ENCODE peak calls at places on chromosomes 16 and 17, in six cellular contexts. H, K, A, N, O and M are unnamed samples.

GRCh38 chr17:6323626-6324356 is 111.1 kb downstream of the AIPL1 start:
- DNase-seq in H (no peak), K (no peak), A (no peak), N (peak), O (no peak), M (no peak)

GRCh38 chr17:45902892-45903346 is 8.6 kb downstream of the MAPT start:
- DNase-seq in H (no peak), K (no peak), A (peak), N (no peak), O (no peak), M (no peak)

GRCh38 chr16:67170948-67171649 is 761 bp downstream of the NOL3 start:
- DNase-seq in H (no peak), K (no peak), A (no peak), N (no peak), O (no peak), M (no peak)

GRCh38 chr17:55911186-55911585 is 160.3 kb downstream of the PCTP start:
- DNase-seq in H (no peak), K (no peak), A (no peak), N (no peak), O (no peak), M (peak)

GRCh38 chr17:77382966-77383612 is 242.3 kb downstream of the SEC14L1 start:
- DNase-seq in H (no peak), K (no peak), A (no peak), N (no peak), O (no peak), M (no peak)

GRCh38 chr17:76153202-76153601 is 12.2 kb upstream of the FOXJ1 start:
- DNase-seq in H (no peak), K (peak), A (no peak), N (no peak), O (no peak), M (no peak)

GRCh38 chr17:51029142-51029541 is 91.5 kb downstream of the SPAG9 start:
- DNase-seq in H (no peak), K (no peak), A (no peak), N (no peak), O (no peak), M (no peak)

GRCh38 chr16:4580245-4580644 is 24.1 kb downstream of the C16orf96 start:
- DNase-seq in H (no peak), K (no peak), A (no peak), N (no peak), O (no peak), M (no peak)

GRCh38 chr17:81917565-81918332 is at the start of gene SIRT7:
- DNase-seq in H (peak), K (peak), A (peak), N (peak), O (peak), M (peak)

GRCh38 chr16:21084631-21085235 is 65.9 kb downstream of the DNAH3 start:
- DNase-seq in H (no peak), K (no peak), A (no peak), N (no peak), O (no peak), M (no peak)

GRCh38 chr17:74457820-74458166 is 8.6 kb upstream of the CD300A start:
- DNase-seq in H (no peak), K (no peak), A (no peak), N (no peak), O (no peak), M (no peak)

GRCh38 chr17:58487589-58488427 is at the start of gene HSF5:
- DNase-seq in H (no peak), K (no peak), A (peak), N (no peak), O (peak), M (peak)

GRCh38 chr17:76593964-76594363 is 8.3 kb upstream of the ST6GALNAC2 start:
- DNase-seq in H (no peak), K (no peak), A (no peak), N (no peak), O (no peak), M (no peak)

GRCh38 chr17:8080799-8081219 is 6.7 kb downstream of the ALOX12B start:
- DNase-seq in H (no peak), K (no peak), A (no peak), N (no peak), O (no peak), M (no peak)

GRCh38 chr16:49622084-49622390 is 233.9 kb downstream of the ZNF423 start:
- DNase-seq in H (no peak), K (no peak), A (no peak), N (no peak), O (no peak), M (peak)

GRCh38 chr17:63774982-63775290 is 966 bp downstream of the DDX42 start:
- DNase-seq in H (peak), K (no peak), A (no peak), N (no peak), O (no peak), M (no peak)

GRCh38 chr17:45320931-45321461 is 4.2 kb upstream of the MAP3K14 start:
- DNase-seq in H (no peak), K (no peak), A (no peak), N (no peak), O (no peak), M (no peak)

GRCh38 chr16:77068402-77068801 is 122.6 kb upstream of the MON1B start:
- DNase-seq in H (no peak), K (no peak), A (no peak), N (no peak), O (no peak), M (no peak)

GRCh38 chr16:85310868-85311585 is 198.8 kb upstream of the CIBAR2 start:
- DNase-seq in H (no peak), K (no peak), A (no peak), N (no peak), O (no peak), M (no peak)

GRCh38 chr17:13490906-13491502 is 110.7 kb downstream of the HS3ST3A1 start:
- DNase-seq in H (no peak), K (no peak), A (no peak), N (no peak), O (no peak), M (no peak)

GRCh38 chr17:28372945-28373274 is 1.4 kb downstream of the SARM1 start:
- DNase-seq in H (no peak), K (no peak), A (no peak), N (no peak), O (no peak), M (no peak)

GRCh38 chr17:41710472-41711090 is 1.6 kb upstream of the GAST start:
- DNase-seq in H (no peak), K (peak), A (no peak), N (no peak), O (no peak), M (no peak)

GRCh38 chr16:81321537-81321936 is 6.8 kb downstream of the GAN start:
- DNase-seq in H (no peak), K (no peak), A (no peak), N (no peak), O (no peak), M (no peak)

GRCh38 chr17:17377071-17377487 is 73.9 kb downstream of the NT5M start:
- DNase-seq in H (no peak), K (no peak), A (no peak), N (no peak), O (no peak), M (no peak)

GRCh38 chr17:77304051-77304745 is 163.4 kb downstream of the SEC14L1 start:
- DNase-seq in H (no peak), K (no peak), A (no peak), N (no peak), O (no peak), M (no peak)

GRCh38 chr16:22186517-22186916 is 19.6 kb upstream of the EEF2K start:
- DNase-seq in H (no peak), K (no peak), A (no peak), N (no peak), O (no peak), M (no peak)

GRCh38 chr17:47915667-47916242 is 19.7 kb downstream of the SP2 start:
- DNase-seq in H (no peak), K (no peak), A (no peak), N (peak), O (no peak), M (no peak)

GRCh38 chr17:44499722-44500121 is 3.5 kb downstream of the GPATCH8 start:
- DNase-seq in H (no peak), K (no peak), A (no peak), N (no peak), O (no peak), M (no peak)

GRCh38 chr17:44202756-44203155 is 3.1 kb upstream of the ATXN7L3 start:
- DNase-seq in H (no peak), K (no peak), A (no peak), N (no peak), O (no peak), M (no peak)

GRCh38 chr17:8253801-8254200 is 4.7 kb downstream of the PFAS start:
- DNase-seq in H (no peak), K (no peak), A (no peak), N (peak), O (no peak), M (peak)

GRCh38 chr17:51217946-51218345 is 41.9 kb downstream of the MBTD1 start:
- DNase-seq in H (no peak), K (no peak), A (no peak), N (no peak), O (no peak), M (no peak)

GRCh38 chr17:45172541-45173286 is 11.0 kb downstream of the HEXIM2 start:
- DNase-seq in H (peak), K (peak), A (peak), N (peak), O (peak), M (no peak)

GRCh38 chr16:77555101-77555500 is 120.3 kb upstream of the ADAMTS18 start:
- DNase-seq in H (no peak), K (no peak), A (no peak), N (no peak), O (no peak), M (no peak)

GRCh38 chr16:78396046-78396445 is 296.6 kb downstream of the WWOX start:
- DNase-seq in H (no peak), K (no peak), A (no peak), N (no peak), O (no peak), M (no peak)

GRCh38 chr17:59778996-59779395 is 71.5 kb downstream of the VMP1 start:
- DNase-seq in H (no peak), K (no peak), A (no peak), N (no peak), O (no peak), M (no peak)

GRCh38 chr17:33086041-33086440 is 94.4 kb downstream of the SPACA3 start:
- DNase-seq in H (no peak), K (no peak), A (no peak), N (no peak), O (no peak), M (no peak)

GRCh38 chr17:33090806-33091205 is 99.2 kb downstream of the SPACA3 start:
- DNase-seq in H (no peak), K (no peak), A (no peak), N (no peak), O (no peak), M (no peak)

GRCh38 chr17:33086878-33087277 is 95.2 kb downstream of the SPACA3 start:
- DNase-seq in H (no peak), K (no peak), A (no peak), N (no peak), O (no peak), M (no peak)

DNA sequence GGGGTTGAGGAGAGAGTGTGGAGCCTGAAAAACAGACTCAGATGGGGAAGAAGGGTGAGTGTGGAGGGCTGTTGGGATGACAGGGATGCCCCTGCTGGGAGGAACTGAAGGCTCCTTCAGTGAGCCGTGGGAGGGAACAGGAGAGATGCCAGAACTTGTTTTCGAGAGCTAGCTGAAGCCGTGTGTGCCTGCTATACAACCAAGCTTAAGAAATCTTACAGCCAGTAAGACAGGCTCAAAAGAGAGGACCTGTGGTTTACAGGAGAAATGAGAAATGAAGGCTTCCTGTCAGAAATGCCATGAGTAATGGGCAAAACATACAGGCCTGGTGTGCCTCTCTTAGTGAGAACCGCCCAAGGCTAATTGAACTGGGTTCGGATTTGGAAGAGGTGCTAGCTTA is 99.6 kb downstream of the SPACA3 start:
- DNase-seq in H (no peak), K (peak), A (no peak), N (no peak), O (no peak), M (no peak)
- TF ChIP-seq CTCF in H (no peak), K (no peak), A (no peak), N (no peak), O (no peak), M (no peak)

GRCh38 chr17:2637422-2637821 is 44.0 kb downstream of the PAFAH1B1 start:
- DNase-seq in H (no peak), K (no peak), A (no peak), N (no peak), O (no peak), M (no peak)
- H3K27ac ChIP-seq in H (no peak), K (no peak), A (no peak), N (no peak), O (no peak), M (no peak)

GRCh38 chr16:35208001-35208935 is 1748.9 kb downstream of the TP53TG3F start:
- DNase-seq in H (no peak), K (no peak), A (no peak), N (no peak), O (no peak), M (no peak)

GRCh38 chr16:35203636-35204035 is 1744.2 kb downstream of the TP53TG3F start:
- DNase-seq in H (no peak), K (no peak), A (no peak), N (no peak), O (no peak), M (no peak)

GRCh38 chr16:35210681-35211433 is 1751.4 kb downstream of the TP53TG3F start:
- DNase-seq in H (no peak), K (no peak), A (no peak), N (no peak), O (no peak), M (no peak)

DNA sequence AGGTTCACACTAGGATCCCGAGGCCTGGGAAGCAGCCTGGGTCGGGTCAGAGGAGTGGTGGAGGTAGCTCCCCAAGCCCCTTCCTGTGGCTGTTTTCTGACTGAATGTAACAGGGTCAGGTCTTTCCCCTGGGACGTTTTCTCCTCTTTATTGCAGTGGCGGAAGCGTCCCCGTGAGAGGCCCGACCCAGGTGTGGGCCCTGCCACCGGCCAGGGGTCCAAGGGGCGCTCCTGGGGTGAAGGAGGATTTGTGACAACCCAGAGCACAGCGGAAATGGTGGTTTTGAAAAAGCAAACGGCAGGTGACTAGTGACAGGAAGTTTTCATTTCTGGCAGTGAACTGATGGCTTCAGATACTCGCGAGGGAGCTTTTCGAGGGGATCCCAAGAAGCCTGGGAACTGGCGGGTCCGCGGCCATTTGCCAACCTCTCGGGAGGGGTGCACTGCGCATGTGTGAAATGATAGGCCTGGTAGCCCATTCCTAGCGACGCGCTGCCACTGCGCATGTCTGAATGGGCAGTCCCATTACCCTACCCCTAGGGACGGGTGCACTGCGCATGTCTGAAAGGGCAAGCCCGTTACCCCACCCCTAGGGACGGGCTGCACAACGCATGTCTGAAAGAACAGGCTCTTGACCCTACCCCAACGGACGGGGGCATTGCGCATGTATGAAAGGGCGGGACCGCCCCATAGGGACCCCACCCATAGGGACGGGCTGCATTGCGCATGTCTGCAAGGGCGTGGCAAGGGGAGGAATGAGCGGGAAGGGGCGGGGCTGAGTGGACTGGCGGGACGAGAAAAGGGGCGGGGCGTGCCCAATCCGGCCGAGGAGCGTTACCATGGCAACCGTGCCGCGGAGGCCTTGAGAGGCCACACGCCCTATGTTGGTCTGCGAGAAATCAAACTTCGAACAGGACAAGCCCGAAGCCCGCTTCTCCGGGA is 1747.9 kb downstream of the TP53TG3F start:
- DNase-seq in H (peak), K (no peak), A (no peak), N (peak), O (no peak), M (peak)
- TF ChIP-seq CTCF in H (no peak), K (no peak), A (no peak), N (no peak), O (no peak), M (no peak)

GRCh38 chr16:14187517-14188338 is 116.6 kb downstream of the MRTFB start:
- DNase-seq in H (no peak), K (no peak), A (no peak), N (no peak), O (no peak), M (no peak)
- H3K27ac ChIP-seq in H (no peak), K (peak), A (no peak), N (peak), O (no peak), M (no peak)

GRCh38 chr16:71461686-71462648 is at the start of gene ZNF23:
- DNase-seq in H (peak), K (peak), A (peak), N (peak), O (peak), M (peak)
- TF ChIP-seq CTCF in H (no peak), K (peak), A (peak), N (no peak), O (peak), M (no peak)

DNA sequence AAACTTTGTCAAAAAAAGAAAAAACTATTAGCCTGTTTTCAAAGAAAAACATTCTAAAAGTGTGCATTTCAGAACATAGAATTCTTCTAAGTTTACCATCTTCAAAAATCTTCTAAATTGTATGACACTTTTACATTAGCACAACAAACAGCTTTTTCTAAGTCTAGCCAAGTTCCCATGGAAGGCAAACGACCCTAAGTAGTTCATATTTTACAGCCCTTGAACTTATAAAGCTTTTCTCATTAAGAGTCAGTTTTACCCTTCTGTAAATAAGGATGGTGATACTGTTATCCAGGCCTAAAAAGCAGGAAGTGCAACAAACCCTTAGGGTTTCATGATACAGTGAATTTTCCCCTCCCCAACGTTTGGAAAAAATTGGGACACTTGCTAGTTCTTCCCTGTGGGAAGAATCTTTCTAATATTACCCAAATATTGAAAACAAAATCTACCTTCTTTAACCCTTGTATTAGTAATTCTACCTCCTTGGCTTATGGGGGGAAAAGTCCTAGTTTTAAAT is 4.0 kb upstream of the ARL6IP1 start:
- DNase-seq in H (no peak), K (no peak), A (no peak), N (no peak), O (no peak), M (no peak)
- H3K27ac ChIP-seq in H (no peak), K (no peak), A (no peak), N (no peak), O (no peak), M (no peak)

DNA sequence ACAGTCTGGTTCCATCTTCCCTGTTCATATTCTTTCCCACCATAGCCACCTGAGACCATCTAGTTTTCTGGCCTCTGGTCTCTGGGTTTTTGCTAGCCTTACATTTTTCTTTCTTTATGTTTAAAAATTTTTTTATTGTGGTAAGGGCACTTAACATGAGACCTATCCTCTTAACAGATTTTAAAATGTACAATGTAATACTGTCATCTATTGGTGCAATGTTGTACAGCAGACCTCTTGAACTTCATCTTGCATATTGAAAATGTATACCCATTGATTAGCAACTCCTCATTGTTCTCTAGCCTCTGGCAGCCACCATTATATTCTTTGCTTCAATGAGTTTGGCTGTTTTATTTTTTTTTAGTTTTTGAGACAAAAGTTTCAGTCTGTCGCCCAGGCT is 39.2 kb downstream of the ITGAM start:
- DNase-seq in H (no peak), K (no peak), A (no peak), N (no peak), O (no peak), M (no peak)
- TF ChIP-seq CTCF in H (peak), K (no peak), A (no peak), N (no peak), O (no peak), M (no peak)

GRCh38 chr17:66675991-66676371 is 158.9 kb upstream of the CACNG5 start:
- DNase-seq in H (no peak), K (peak), A (peak), N (no peak), O (no peak), M (peak)

GRCh38 chr17:66677201-66677981 is 157.5 kb upstream of the CACNG5 start:
- DNase-seq in H (no peak), K (no peak), A (no peak), N (no peak), O (no peak), M (no peak)

GRCh38 chr17:66678061-66678460 is 156.9 kb upstream of the CACNG5 start:
- DNase-seq in H (no peak), K (no peak), A (no peak), N (no peak), O (no peak), M (no peak)

GRCh38 chr17:66675273-66675990 is 159.5 kb upstream of the CACNG5 start:
- DNase-seq in H (no peak), K (no peak), A (no peak), N (no peak), O (no peak), M (peak)

GRCh38 chr17:66676421-66676820 is 158.5 kb upstream of the CACNG5 start:
- DNase-seq in H (no peak), K (no peak), A (peak), N (no peak), O (no peak), M (no peak)
- H3K27ac ChIP-seq in H (no peak), K (peak), A (peak), N (no peak), O (no peak), M (peak)